ENCODE peak calls at places on chromosomes 1 and 21, in eight cellular contexts. W is cardiac fibroblast, E is HFF-Myc, L is IMR-90, Y is choroid plexus epithelial cell, S is GM12865, A is mesothelial cell of epicardium, T is foreskin fibroblast. B is an unnamed sample.

GRCh38 chr1:193705473-193706074 is 519.2 kb upstream of the B3GALT2 start:
- DNase-seq in W (no peak), E (no peak), L (no peak), Y (no peak), S (no peak), A (no peak), T (peak), B (no peak)

GRCh38 chr1:7362947-7363346 is 408.1 kb upstream of the VAMP3 start:
- DNase-seq in W (no peak), E (no peak), L (no peak), Y (no peak), S (no peak), A (no peak), T (no peak), B (no peak)

GRCh38 chr21:35172231-35172630 is 123.1 kb upstream of the RUNX1 start:
- DNase-seq in W (no peak), E (no peak), L (no peak), Y (no peak), S (no peak), A (no peak), T (no peak), B (no peak)

GRCh38 chr1:17759114-17759513 is 4.0 kb downstream of the ACTL8 start:
- DNase-seq in W (peak), E (peak), L (no peak), Y (no peak), S (peak), A (no peak), T (no peak), B (no peak)

GRCh38 chr1:118154220-118154619 is 30.8 kb downstream of the SPAG17 start:
- DNase-seq in W (no peak), E (no peak), L (peak), Y (peak), S (peak), A (no peak), T (peak), B (no peak)

GRCh38 chr1:110235839-110236682 is 25.9 kb downstream of the KCNC4 start:
- DNase-seq in W (peak), E (peak), L (peak), Y (peak), S (peak), A (no peak), T (peak), B (peak)

GRCh38 chr1:32240140-32240951 is 6.7 kb upstream of the FAM167B start:
- DNase-seq in W (peak), E (no peak), L (peak), Y (no peak), S (peak), A (no peak), T (peak), B (no peak)

GRCh38 chr1:224503161-224504118 is 68.8 kb upstream of the WDR26 start:
- DNase-seq in W (peak), E (no peak), L (peak), Y (peak), S (peak), A (no peak), T (peak), B (peak)

GRCh38 chr1:39378377-39378776 is 113.1 kb upstream of the BMP8A start:
- DNase-seq in W (no peak), E (no peak), L (no peak), Y (no peak), S (peak), A (no peak), T (peak), B (no peak)

GRCh38 chr1:118395430-118396001 is 210.5 kb upstream of the SPAG17 start:
- DNase-seq in W (no peak), E (no peak), L (no peak), Y (no peak), S (no peak), A (no peak), T (no peak), B (no peak)

GRCh38 chr21:38538353-38538752 is 40.1 kb upstream of the ERG start:
- DNase-seq in W (no peak), E (no peak), L (no peak), Y (no peak), S (no peak), A (no peak), T (no peak), B (no peak)

GRCh38 chr1:228047183-228047466 is 35.4 kb upstream of the ARF1 start:
- DNase-seq in W (no peak), E (no peak), L (no peak), Y (no peak), S (no peak), A (no peak), T (no peak), B (no peak)

GRCh38 chr1:22143065-22143514 is at the start of gene WNT4:
- DNase-seq in W (no peak), E (no peak), L (no peak), Y (peak), S (peak), A (no peak), T (peak), B (no peak)

GRCh38 chr1:47893412-47893811 is 103.8 kb downstream of the TRABD2B start:
- DNase-seq in W (no peak), E (no peak), L (no peak), Y (no peak), S (no peak), A (no peak), T (no peak), B (no peak)

GRCh38 chr1:4596486-4596885 is 57.9 kb upstream of the AJAP1 start:
- DNase-seq in W (no peak), E (no peak), L (no peak), Y (no peak), S (no peak), A (no peak), T (no peak), B (no peak)

GRCh38 chr1:227397356-227397978 is 79.2 kb upstream of the CDC42BPA start:
- DNase-seq in W (no peak), E (no peak), L (no peak), Y (no peak), S (no peak), A (no peak), T (no peak), B (no peak)

GRCh38 chr1:15991427-15992186 is 12.4 kb upstream of the SRARP start:
- DNase-seq in W (no peak), E (no peak), L (no peak), Y (no peak), S (no peak), A (no peak), T (no peak), B (no peak)

GRCh38 chr21:27220416-27220815 is 253.5 kb upstream of the ADAMTS5 start:
- DNase-seq in W (peak), E (no peak), L (no peak), Y (no peak), S (no peak), A (no peak), T (no peak), B (no peak)

GRCh38 chr1:15485534-15486091 is 9.7 kb downstream of the CELA2B start:
- DNase-seq in W (no peak), E (no peak), L (no peak), Y (no peak), S (peak), A (no peak), T (no peak), B (no peak)

GRCh38 chr1:216457356-216457755 is 34.1 kb upstream of the USH2A start:
- DNase-seq in W (peak), E (no peak), L (peak), Y (peak), S (no peak), A (no peak), T (peak), B (no peak)

GRCh38 chr1:24283326-24284155 is 35.6 kb upstream of the GRHL3 start:
- DNase-seq in W (peak), E (peak), L (peak), Y (peak), S (no peak), A (no peak), T (peak), B (peak)

GRCh38 chr1:74480068-74480467 is 32.3 kb downstream of the LRRC53 start:
- DNase-seq in W (no peak), E (no peak), L (no peak), Y (no peak), S (no peak), A (no peak), T (no peak), B (no peak)

GRCh38 chr1:193325771-193326170 is 139.4 kb upstream of the B3GALT2 start:
- DNase-seq in W (peak), E (no peak), L (peak), Y (no peak), S (no peak), A (no peak), T (no peak), B (no peak)

GRCh38 chr1:58971629-58972140 is 187.8 kb upstream of the JUN start:
- DNase-seq in W (peak), E (no peak), L (peak), Y (peak), S (no peak), A (no peak), T (peak), B (no peak)

GRCh38 chr1:85606414-85606800 is 25.8 kb downstream of the CCN1 start:
- DNase-seq in W (no peak), E (no peak), L (peak), Y (peak), S (no peak), A (no peak), T (peak), B (no peak)

GRCh38 chr1:26493267-26493666 is 21.0 kb downstream of the HMGN2 start:
- DNase-seq in W (no peak), E (no peak), L (no peak), Y (no peak), S (no peak), A (no peak), T (no peak), B (no peak)

GRCh38 chr21:41658321-41658720 is 108.5 kb downstream of the RIPK4 start:
- DNase-seq in W (no peak), E (no peak), L (no peak), Y (no peak), S (no peak), A (no peak), T (no peak), B (no peak)

GRCh38 chr1:189708674-189709073 is 769.0 kb downstream of the BRINP3 start:
- DNase-seq in W (no peak), E (no peak), L (peak), Y (peak), S (peak), A (no peak), T (peak), B (no peak)

GRCh38 chr1:228830954-228831481 is 95.7 kb downstream of the RHOU start:
- DNase-seq in W (peak), E (peak), L (peak), Y (peak), S (peak), A (no peak), T (peak), B (no peak)

GRCh38 chr1:206049919-206050600 is 2.9 kb upstream of the RHEX start:
- DNase-seq in W (no peak), E (no peak), L (no peak), Y (no peak), S (peak), A (no peak), T (no peak), B (no peak)

GRCh38 chr1:206049293-206049692 is 3.7 kb upstream of the RHEX start:
- DNase-seq in W (no peak), E (no peak), L (no peak), Y (no peak), S (peak), A (no peak), T (no peak), B (no peak)

GRCh38 chr1:206047271-206047670 is 5.7 kb upstream of the RHEX start:
- DNase-seq in W (no peak), E (no peak), L (no peak), Y (no peak), S (peak), A (no peak), T (no peak), B (no peak)

GRCh38 chr1:206048582-206048981 is 4.4 kb upstream of the RHEX start:
- DNase-seq in W (no peak), E (no peak), L (no peak), Y (no peak), S (no peak), A (no peak), T (no peak), B (no peak)

GRCh38 chr1:206050655-206051235 is 2.2 kb upstream of the RHEX start:
- DNase-seq in W (peak), E (no peak), L (peak), Y (peak), S (peak), A (no peak), T (no peak), B (no peak)
- TF ChIP-seq CTCF in W (no peak), E (no peak), L (no peak), Y (no peak), S (no peak), A (no peak), T (no peak), B (no peak)

GRCh38 chr1:167538657-167539056 is 14.9 kb downstream of the CREG1 start:
- DNase-seq in W (no peak), E (no peak), L (no peak), Y (no peak), S (no peak), A (no peak), T (peak), B (no peak)
- TF ChIP-seq CTCF in W (no peak), E (no peak), L (no peak), Y (peak), S (no peak), A (no peak), T (no peak), B (no peak)

DNA sequence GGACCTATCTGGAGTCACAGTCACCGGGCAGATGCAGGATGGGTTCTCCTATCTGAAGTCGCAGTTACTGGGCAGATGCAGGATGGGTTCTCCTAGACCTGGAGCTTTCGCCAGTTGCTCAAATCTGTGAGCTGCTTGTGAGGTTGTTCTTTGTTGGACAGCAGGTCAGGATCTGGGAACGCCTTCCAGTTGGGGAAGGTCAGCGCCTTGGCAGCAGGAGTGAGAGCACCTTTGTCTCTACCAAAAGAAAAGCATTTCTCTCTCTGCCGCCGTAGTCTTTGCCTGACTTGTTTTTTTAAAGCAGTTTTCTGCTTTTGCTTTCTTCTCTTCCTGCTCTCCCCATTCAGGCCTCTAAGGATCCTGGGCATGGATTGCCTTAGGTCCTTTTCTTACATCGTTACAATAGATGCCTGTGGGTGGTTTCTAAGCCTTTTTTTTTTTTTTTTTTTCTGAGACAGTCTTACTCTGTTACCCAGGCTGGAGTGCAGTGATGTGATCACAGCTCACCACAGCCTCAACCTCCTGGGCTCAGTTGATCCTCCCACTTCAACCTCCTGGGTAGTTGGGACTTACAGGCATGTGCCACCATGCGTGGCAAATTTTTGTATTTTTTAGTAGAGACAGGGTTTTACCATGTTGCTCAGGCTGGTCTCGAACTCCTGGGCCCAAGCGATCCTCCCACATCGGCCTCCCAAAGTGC is 15.7 kb downstream of the PEX14 start:
- DNase-seq in W (no peak), E (no peak), L (no peak), Y (no peak), S (no peak), A (no peak), T (no peak), B (no peak)
- TF ChIP-seq CTCF in W (no peak), E (no peak), L (no peak), Y (no peak), S (no peak), A (no peak), T (no peak), B (no peak)

GRCh38 chr1:9267352-9267686 is 25.4 kb upstream of the SPSB1 start:
- DNase-seq in W (no peak), E (no peak), L (no peak), Y (no peak), S (no peak), A (no peak), T (no peak), B (no peak)
- TF ChIP-seq CTCF in W (no peak), E (no peak), L (no peak), Y (no peak), S (no peak), A (no peak), T (no peak), B (no peak)

DNA sequence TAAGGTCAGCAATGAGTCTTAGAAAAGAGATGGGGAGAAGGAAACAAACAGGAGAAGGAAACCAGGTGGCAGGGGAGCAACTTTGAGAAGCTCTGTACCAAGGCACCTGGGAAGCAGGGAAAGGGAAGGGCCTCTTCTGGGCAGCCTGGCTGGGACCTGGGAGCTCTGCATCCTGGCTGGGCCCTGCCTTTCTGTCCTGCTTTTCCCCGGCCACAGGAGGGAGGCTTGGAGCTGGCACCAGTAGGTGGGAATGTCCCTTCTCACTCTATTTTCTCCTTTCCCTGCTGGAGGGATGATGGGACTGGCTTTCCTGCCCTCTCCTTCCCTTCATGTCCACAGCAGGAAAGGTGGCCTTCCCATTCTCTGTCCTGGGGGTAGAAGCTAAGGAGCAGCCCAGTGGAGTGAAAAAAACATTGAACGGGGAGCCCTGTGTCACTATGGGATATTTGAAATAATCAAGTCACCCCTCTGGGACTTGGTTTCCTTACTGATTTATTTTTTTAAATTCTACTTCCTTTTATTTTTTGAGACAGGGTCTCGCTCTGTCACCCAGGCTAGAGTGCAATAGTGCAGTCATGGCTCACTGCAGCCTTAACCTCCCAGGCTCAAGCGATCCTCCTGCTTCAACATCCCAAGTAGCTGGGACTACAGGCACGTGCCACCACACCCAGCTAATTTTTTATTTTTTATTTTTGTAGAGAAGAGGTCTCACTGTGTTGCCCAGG is 5.1 kb upstream of the NES start:
- DNase-seq in W (no peak), E (no peak), L (no peak), Y (no peak), S (no peak), A (no peak), T (peak), B (no peak)
- TF ChIP-seq CTCF in W (no peak), E (peak), L (no peak), Y (peak), S (no peak), A (no peak), T (no peak), B (no peak)

GRCh38 chr21:45102391-45102932 is 28.1 kb downstream of the ADARB1 start:
- DNase-seq in W (peak), E (peak), L (no peak), Y (peak), S (no peak), A (no peak), T (peak), B (peak)
- TF ChIP-seq CTCF in W (peak), E (peak), L (peak), Y (peak), S (peak), A (peak), T (peak), B (peak)

DNA sequence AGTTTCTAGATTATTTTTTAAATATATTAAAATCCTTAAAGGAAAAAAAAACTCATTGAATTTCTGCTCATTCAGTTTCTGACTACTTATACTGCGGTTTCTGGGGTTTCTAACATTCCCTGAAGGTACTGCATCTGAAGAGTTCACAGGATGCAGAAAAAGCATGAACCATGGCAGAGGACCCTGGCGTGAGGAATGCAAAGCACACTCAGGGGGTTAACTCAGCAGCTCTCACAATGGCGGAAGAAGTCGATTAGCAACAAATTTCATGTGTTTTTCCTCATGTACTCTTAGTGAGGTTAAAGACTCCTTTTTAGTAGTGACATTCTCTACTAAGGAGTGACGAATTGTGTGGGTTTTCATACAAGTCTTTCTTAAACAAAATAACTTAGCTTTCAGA is 975.6 kb downstream of the NCAM2 start:
- DNase-seq in W (no peak), E (no peak), L (no peak), Y (peak), S (no peak), A (no peak), T (no peak), B (no peak)
- TF ChIP-seq CTCF in W (no peak), E (no peak), L (no peak), Y (peak), S (no peak), A (no peak), T (no peak), B (no peak)

GRCh38 chr1:203270448-203270847 is 34.9 kb upstream of the BTG2 start:
- DNase-seq in W (no peak), E (no peak), L (no peak), Y (no peak), S (no peak), A (no peak), T (no peak), B (no peak)
- TF ChIP-seq CTCF in W (no peak), E (no peak), L (no peak), Y (no peak), S (no peak), A (no peak), T (no peak), B (no peak)